ENCODE peak calls at places on chromosomes 2 and 18, in five cellular contexts. D, G, C, S and I are unnamed samples.

GRCh38 chr2:23562143-23562542 is 177.2 kb downstream of the KLHL29 start:
- DNase-seq in C (no peak), D (no peak), S (no peak), G (no peak), I (no peak)

GRCh38 chr2:170165129-170165528 is 12.8 kb upstream of the MYO3B start:
- DNase-seq in C (no peak), D (no peak), G (no peak), S (no peak), I (no peak)

GRCh38 chr18:56873441-56874140 is 222.4 kb downstream of the WDR7 start:
- DNase-seq in S (peak), D (peak), G (no peak), C (peak), I (peak)

GRCh38 chr18:35939166-35939565 is 33.3 kb upstream of the RMP24 start:
- DNase-seq in G (no peak), C (peak), S (peak), D (peak), I (peak)

GRCh38 chr2:73987109-73987947 is 2.6 kb downstream of the TET3 start:
- DNase-seq in G (no peak), D (no peak), C (peak), S (no peak), I (no peak)

GRCh38 chr2:226273440-226273839 is 526.2 kb downstream of the IRS1 start:
- DNase-seq in C (no peak), S (no peak), D (no peak), G (no peak), I (no peak)

GRCh38 chr18:79071037-79071960 is 2.1 kb downstream of the ATP9B start:
- DNase-seq in G (no peak), C (no peak), D (no peak), S (no peak), I (no peak)

GRCh38 chr2:174951746-174952145 is 53.4 kb downstream of the CHN1 start:
- DNase-seq in D (no peak), C (no peak), S (no peak), G (no peak), I (no peak)

GRCh38 chr2:46075848-46076247 is 221.4 kb upstream of the EPAS1 start:
- DNase-seq in G (no peak), S (no peak), C (no peak), D (no peak), I (no peak)

GRCh38 chr2:8501061-8501460 is 180.8 kb upstream of the ID2 start:
- DNase-seq in G (no peak), S (no peak), C (no peak), D (no peak), I (no peak)

GRCh38 chr2:173584000-173584399 is 229.3 kb downstream of the CDCA7 start:
- DNase-seq in G (no peak), S (no peak), C (no peak), D (no peak), I (no peak)

GRCh38 chr2:128439231-128440086 is 120.8 kb upstream of the HS6ST1 start:
- DNase-seq in C (no peak), D (no peak), S (peak), G (no peak), I (no peak)

GRCh38 chr2:180872256-180872655 is 108.1 kb upstream of the UBE2E3 start:
- DNase-seq in G (no peak), C (no peak), D (no peak), S (no peak), I (no peak)

GRCh38 chr2:163345795-163346573 is 389.8 kb downstream of the FIGN start:
- DNase-seq in D (peak), C (peak), G (peak), S (no peak), I (no peak)

GRCh38 chr18:34977787-34978532 is 63.3 kb upstream of the MAPRE2 start:
- DNase-seq in G (no peak), C (peak), D (peak), S (peak), I (no peak)

GRCh38 chr2:43509886-43510285 is 86.0 kb downstream of the THADA start:
- DNase-seq in G (no peak), D (no peak), S (no peak), C (no peak), I (no peak)

GRCh38 chr2:118474151-118474561 is 373.3 kb downstream of the EN1 start:
- DNase-seq in G (no peak), C (no peak), S (no peak), D (no peak), I (no peak)

GRCh38 chr18:51135361-51135760 is 62.1 kb downstream of the MEX3C start:
- DNase-seq in C (no peak), G (peak), S (no peak), D (no peak), I (no peak)

GRCh38 chr18:44725300-44726096 is 44.8 kb downstream of the SETBP1 start:
- DNase-seq in S (no peak), C (no peak), G (no peak), D (no peak), I (no peak)

GRCh38 chr2:96150791-96151594 is 5.8 kb upstream of the DUSP2 start:
- DNase-seq in S (no peak), D (no peak), C (no peak), G (no peak), I (no peak)

GRCh38 chr2:196544906-196545433 is 94.5 kb upstream of the CCDC150 start:
- DNase-seq in D (no peak), C (no peak), S (no peak), G (no peak), I (no peak)

GRCh38 chr2:240929364-240930095 is 23.4 kb downstream of the CROCC2 start:
- DNase-seq in G (no peak), S (no peak), D (no peak), C (no peak), I (no peak)

GRCh38 chr2:13745324-13745723 is 887.2 kb upstream of the LRATD1 start:
- DNase-seq in D (no peak), G (no peak), C (no peak), S (peak), I (no peak)

GRCh38 chr18:23134780-23135678 is at the start of gene CABLES1:
- DNase-seq in S (peak), C (peak), G (no peak), D (peak), I (no peak)

GRCh38 chr18:7683753-7684152 is 116.6 kb downstream of the PTPRM start:
- DNase-seq in D (no peak), G (no peak), C (no peak), S (peak), I (peak)

GRCh38 chr2:162748566-162749215 is 89.9 kb downstream of the KCNH7 start:
- DNase-seq in C (no peak), S (no peak), D (no peak), G (no peak), I (no peak)

GRCh38 chr2:219104107-219105050 is 43.7 kb upstream of the IHH start:
- DNase-seq in S (peak), C (peak), G (no peak), D (peak), I (peak)

GRCh38 chr18:36733150-36733549 is 95.7 kb downstream of the TPGS2 start:
- DNase-seq in G (no peak), D (peak), C (no peak), S (no peak), I (no peak)

GRCh38 chr2:240240017-240240416 is 99.6 kb upstream of the OTOS start:
- DNase-seq in C (no peak), G (no peak), D (no peak), S (no peak), I (no peak)

GRCh38 chr2:71963295-71963694 is 184.4 kb downstream of the CYP26B1 start:
- DNase-seq in D (no peak), G (no peak), S (no peak), C (no peak), I (no peak)

GRCh38 chr2:118687201-118687600 is 160.2 kb downstream of the EN1 start:
- DNase-seq in G (no peak), C (no peak), D (no peak), S (no peak), I (no peak)

GRCh38 chr2:174004900-174005605 is 39.9 kb upstream of the SP3 start:
- DNase-seq in S (no peak), D (no peak), G (peak), C (no peak), I (no peak)

GRCh38 chr18:22185298-22185697 is 15.9 kb downstream of the GATA6 start:
- DNase-seq in S (peak), C (no peak), D (no peak), G (no peak), I (no peak)

GRCh38 chr18:30106356-30106755 is 936.2 kb downstream of the DSC3 start:
- DNase-seq in D (peak), G (no peak), S (no peak), C (no peak), I (no peak)

GRCh38 chr2:161843936-161844335 is 219.7 kb downstream of the SLC4A10 start:
- DNase-seq in C (no peak), D (no peak), S (no peak), G (no peak), I (no peak)

GRCh38 chr2:26076001-26076587 is 42.2 kb downstream of the RAB10 start:
- DNase-seq in G (no peak), C (no peak), S (no peak), D (no peak), I (no peak)